ENCODE peak calls at places on chromosomes 16 and 17, in ten cellular contexts. F, E, O, R, S, Z, A, T, L and M are unnamed samples.

GRCh38 chr17:77887464-77888241 is 70.8 kb upstream of the TNRC6C start:
- DNase-seq in F (peak), E (no peak), O (no peak), R (peak), S (peak), Z (no peak), A (peak), T (peak), L (peak), M (peak)

GRCh38 chr16:54363760-54364159 is 77.2 kb upstream of the IRX3 start:
- DNase-seq in F (no peak), E (no peak), O (no peak), R (no peak), S (no peak), Z (no peak), A (no peak), T (no peak), L (no peak), M (no peak)

GRCh38 chr16:89565506-89566372 is 5.3 kb downstream of the RPL13 start:
- DNase-seq in F (peak), E (peak), O (peak), R (peak), S (peak), Z (no peak), A (peak), T (peak), L (no peak), M (no peak)

GRCh38 chr16:14020141-14020540 is 51.0 kb upstream of the MRTFB start:
- DNase-seq in F (no peak), E (no peak), O (no peak), R (no peak), S (no peak), Z (no peak), A (no peak), T (no peak), L (no peak), M (no peak)

GRCh38 chr17:16989230-16989952 is 17.5 kb upstream of the TNFRSF13B start:
- DNase-seq in F (no peak), E (no peak), O (no peak), R (peak), S (no peak), Z (peak), A (no peak), T (no peak), L (no peak), M (peak)

GRCh38 chr16:5459863-5460262 is 362.3 kb upstream of the EEF2KMT start:
- DNase-seq in F (no peak), E (no peak), O (no peak), R (no peak), S (no peak), Z (no peak), A (no peak), T (no peak), L (no peak), M (no peak)

GRCh38 chr16:87052506-87052905 is 264.7 kb downstream of the C16orf95 start:
- DNase-seq in F (peak), E (no peak), O (no peak), R (no peak), S (no peak), Z (no peak), A (no peak), T (no peak), L (no peak), M (no peak)

GRCh38 chr16:11142951-11143740 is 112.9 kb downstream of the SOCS1 start:
- DNase-seq in F (no peak), E (no peak), O (no peak), R (no peak), S (no peak), Z (no peak), A (no peak), T (no peak), L (no peak), M (no peak)

DNA sequence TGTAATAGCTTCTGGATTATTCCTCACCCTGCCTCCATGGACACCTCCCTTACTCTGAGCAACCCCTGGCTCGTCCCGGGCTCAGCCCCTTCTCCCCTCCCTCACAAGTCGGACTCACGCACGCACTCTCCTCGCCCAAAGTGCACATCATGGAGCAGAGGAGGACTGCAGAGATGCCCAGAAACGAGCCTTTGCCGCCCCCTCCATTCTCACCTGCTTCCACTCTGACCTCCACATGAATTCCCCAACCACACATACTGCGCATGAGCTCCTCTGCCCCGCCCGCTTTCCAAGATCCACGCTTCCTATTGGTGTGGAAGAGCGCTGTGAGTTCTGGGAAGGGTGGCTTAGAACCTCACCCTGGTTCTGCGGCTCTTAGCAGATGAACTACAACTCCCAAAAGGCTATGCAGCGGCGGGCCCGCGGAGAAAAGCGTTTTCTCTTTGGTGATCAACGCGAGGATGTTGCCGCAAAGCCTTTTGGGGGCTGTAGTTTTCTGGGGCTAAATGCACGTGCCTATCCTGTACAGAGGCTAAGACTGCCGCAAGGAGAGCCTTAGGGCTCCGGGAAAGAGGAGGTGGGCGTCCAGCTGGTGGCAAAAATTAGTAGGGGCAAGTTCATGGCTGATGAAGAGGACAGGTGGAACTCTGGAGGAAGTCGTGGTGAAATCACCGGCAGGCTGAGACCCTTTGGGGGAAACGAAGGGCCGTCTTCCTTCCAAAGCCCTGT is at the start of gene PHB1:
- DNase-seq in F (peak), E (peak), O (peak), R (peak), S (peak), Z (peak), A (peak), T (peak), L (peak), M (peak)
- TF ChIP-seq POLR2A in F (peak), E (peak), O (peak), R (peak), S (no peak), Z (peak), A (no peak), T (peak), L (no peak), M (no peak)

GRCh38 chr17:72458301-72458700 is 337.5 kb downstream of the SOX9 start:
- DNase-seq in F (no peak), E (no peak), O (no peak), R (no peak), S (no peak), Z (no peak), A (peak), T (no peak), L (no peak), M (no peak)
- TF ChIP-seq POLR2AphosphoS5 in F (no peak), E (no peak), O (no peak), R (no peak), S (no peak), Z (no peak), A (no peak), T (no peak), L (no peak), M (no peak)

GRCh38 chr16:2778692-2778958 is 1.5 kb upstream of the ELOB start:
- DNase-seq in F (no peak), E (no peak), O (no peak), R (no peak), S (no peak), Z (no peak), A (peak), T (no peak), L (no peak), M (no peak)
- H3K4me3 ChIP-seq in F (peak), E (peak), O (peak), R (peak), S (peak), Z (peak), A (peak), T (no peak), L (peak), M (no peak)

GRCh38 chr17:14300628-14301278 is at the start of gene HS3ST3B1:
- DNase-seq in F (peak), E (peak), O (peak), R (peak), S (peak), Z (no peak), A (peak), T (peak), L (peak), M (peak)

GRCh38 chr17:14297161-14297851 is 3.6 kb upstream of the HS3ST3B1 start:
- DNase-seq in F (no peak), E (no peak), O (peak), R (no peak), S (peak), Z (no peak), A (peak), T (no peak), L (peak), M (no peak)

GRCh38 chr17:14298221-14298994 is 2.5 kb upstream of the HS3ST3B1 start:
- DNase-seq in F (no peak), E (no peak), O (peak), R (no peak), S (no peak), Z (no peak), A (peak), T (no peak), L (peak), M (no peak)

GRCh38 chr17:14301279-14301760 is 439 bp downstream of the HS3ST3B1 start:
- DNase-seq in F (peak), E (no peak), O (no peak), R (no peak), S (peak), Z (no peak), A (no peak), T (no peak), L (no peak), M (no peak)

GRCh38 chr17:14299261-14300093 is 1.4 kb upstream of the HS3ST3B1 start:
- DNase-seq in F (peak), E (no peak), O (peak), R (peak), S (peak), Z (no peak), A (peak), T (no peak), L (peak), M (peak)
- TF ChIP-seq POLR2A in F (no peak), E (no peak), O (no peak), R (no peak), S (no peak), Z (no peak), A (no peak), T (no peak), L (no peak), M (no peak)